ENCODE peak calls at places on chromosomes 12 and 14, in eight cellular contexts. D is activated CD8-positive, alpha-beta T cell treated with anti-CD3 and anti-CD28 coated beads for 36 hours; M is psoas muscle; P is astrocyte of the spinal cord; S is choroid plexus epithelial cell; T is HFF-Myc; W is nephron progenitor cell; A is NB4. H is an unnamed sample.
A peak's percentile ranks its signal among the peaks of the same experiment; 100 is the strongest.

GRCh38 chr12:84161296-84161695 is 751.3 kb downstream of the SLC6A15 start:
- DNase-seq in D (no peak), M (no peak), P (peak; percentile 50), S (peak; percentile 30), T (no peak), W (no peak), A (no peak), H (no peak)

GRCh38 chr14:68551045-68551683 is 241.7 kb downstream of the ZFP36L1 start:
- DNase-seq in D (no peak), M (no peak), P (no peak), S (no peak), T (no peak), W (no peak), A (no peak), H (no peak)

GRCh38 chr12:114166360-114166759 is 200.2 kb upstream of the RBM19 start:
- DNase-seq in D (peak; percentile 13), M (no peak), P (peak; percentile 23), S (no peak), T (peak; percentile 50), W (peak; percentile 59), A (peak; percentile 61), H (no peak)

GRCh38 chr12:82721726-82722125 is 35.0 kb downstream of the TMTC2 start:
- DNase-seq in D (no peak), M (no peak), P (no peak), S (no peak), T (no peak), W (no peak), A (no peak), H (no peak)

GRCh38 chr12:104628338-104629135 is 171.8 kb downstream of the CHST11 start:
- DNase-seq in D (no peak), M (no peak), P (no peak), S (no peak), T (no peak), W (no peak), A (no peak), H (no peak)

GRCh38 chr12:64810831-64811230 is 13.6 kb upstream of the TBC1D30 start:
- DNase-seq in D (no peak), M (no peak), P (no peak), S (no peak), T (no peak), W (no peak), A (no peak), H (no peak)

GRCh38 chr14:64723691-64724577 is 19.7 kb downstream of the PLEKHG3 start:
- DNase-seq in D (peak; percentile 16), M (no peak), P (no peak), S (no peak), T (no peak), W (no peak), A (no peak), H (no peak)

GRCh38 chr12:124184456-124184855 is 110.4 kb upstream of the RFLNA start:
- DNase-seq in D (no peak), M (no peak), P (no peak), S (no peak), T (no peak), W (no peak), A (no peak), H (no peak)

GRCh38 chr14:81169711-81170103 is 51.1 kb downstream of the GTF2A1 start:
- DNase-seq in D (peak; percentile 31), M (peak; percentile 61), P (no peak), S (peak; percentile 13), T (no peak), W (no peak), A (peak; percentile 46), H (no peak)

GRCh38 chr12:40469736-40470135 is 222.5 kb upstream of the CNTN1 start:
- DNase-seq in D (no peak), M (no peak), P (no peak), S (no peak), T (no peak), W (no peak), A (no peak), H (no peak)

GRCh38 chr12:12270226-12270625 is 3.4 kb upstream of the LRP6 start:
- DNase-seq in D (no peak), M (no peak), P (no peak), S (no peak), T (no peak), W (no peak), A (no peak), H (no peak)

GRCh38 chr12:100741084-100741711 is 53.4 kb upstream of the ANO4 start:
- DNase-seq in D (no peak), M (no peak), P (peak; percentile 32), S (peak; percentile 60), T (peak; percentile 3), W (no peak), A (peak; percentile 39), H (no peak)
- TF ChIP-seq CTCF in D (peak; percentile 39), M (peak; percentile 51), P (peak; percentile 71), S (peak; percentile 76), T (peak; percentile 57), W (peak; percentile 60), A (peak; percentile 81), H (no peak)

DNA sequence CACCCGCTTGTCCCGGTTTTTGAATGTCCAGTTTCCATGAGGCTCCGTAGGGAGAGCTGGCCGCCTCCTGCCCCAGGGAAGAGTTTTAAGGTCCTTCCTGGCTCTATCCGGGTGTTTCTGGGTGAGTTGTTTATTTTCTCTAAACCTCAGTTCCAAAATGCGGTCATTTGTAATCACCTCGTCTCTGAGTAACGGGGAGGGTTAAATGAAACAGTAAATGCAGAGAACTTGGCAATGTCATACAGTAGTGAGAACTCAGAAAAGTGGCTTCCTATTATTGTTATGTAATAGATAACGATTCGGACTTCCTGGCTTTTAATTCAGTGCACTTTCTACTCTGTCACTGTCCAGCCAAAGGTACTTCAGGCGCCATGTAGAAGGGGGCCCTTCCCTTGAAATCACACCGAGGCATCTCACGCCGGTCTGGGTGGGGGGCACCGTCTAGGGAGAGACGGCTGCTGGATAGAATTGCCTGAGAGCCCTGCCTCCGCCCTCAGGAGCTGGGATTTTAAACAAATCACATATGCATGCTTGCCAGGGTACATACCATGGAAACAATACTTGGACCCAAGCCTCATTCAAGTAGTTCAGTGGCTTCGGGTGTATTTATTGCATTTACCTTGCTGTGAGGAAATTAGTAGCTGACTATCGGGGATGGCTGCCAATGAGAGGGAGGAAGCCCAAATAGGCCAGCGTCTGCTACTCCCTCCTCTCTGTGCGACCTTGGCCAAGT is 26.4 kb downstream of the NOS1 start:
- DNase-seq in D (no peak), M (no peak), P (no peak), S (no peak), T (no peak), W (no peak), A (no peak), H (no peak)
- TF ChIP-seq CTCF in D (no peak), M (no peak), P (no peak), S (no peak), T (no peak), W (no peak), A (no peak), H (no peak)

GRCh38 chr12:41514050-41514449 is 325.9 kb downstream of the PDZRN4 start:
- DNase-seq in D (no peak), M (no peak), P (no peak), S (no peak), T (no peak), W (no peak), A (no peak), H (no peak)

GRCh38 chr12:41511247-41511646 is 323.1 kb downstream of the PDZRN4 start:
- DNase-seq in D (no peak), M (no peak), P (no peak), S (no peak), T (no peak), W (no peak), A (no peak), H (no peak)

GRCh38 chr12:41512531-41512930 is 324.4 kb downstream of the PDZRN4 start:
- DNase-seq in D (no peak), M (no peak), P (no peak), S (no peak), T (no peak), W (no peak), A (no peak), H (no peak)

GRCh38 chr12:41515953-41516352 is 327.8 kb downstream of the PDZRN4 start:
- DNase-seq in D (no peak), M (no peak), P (no peak), S (no peak), T (no peak), W (no peak), A (no peak), H (no peak)

DNA sequence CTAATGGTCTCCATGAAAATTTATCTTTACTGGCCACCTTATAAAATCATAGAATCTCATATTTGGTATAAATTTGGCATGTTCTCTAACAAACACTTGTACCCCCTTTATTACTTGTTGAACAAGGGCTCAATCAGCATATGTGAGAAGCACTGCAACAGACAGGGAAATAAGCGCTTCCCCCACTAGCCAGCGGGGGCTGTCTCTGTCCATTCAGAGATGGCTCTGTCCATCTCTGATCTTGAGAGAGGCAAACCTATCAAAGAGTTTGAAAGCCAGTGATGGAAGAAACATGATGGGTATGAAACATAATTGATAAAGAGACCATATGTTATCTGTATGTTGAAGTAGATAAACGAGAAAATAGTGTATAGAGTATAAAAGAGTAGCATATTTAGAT is 326.8 kb downstream of the PDZRN4 start:
- DNase-seq in D (peak; percentile 6), M (no peak), P (no peak), S (peak; percentile 32), T (no peak), W (no peak), A (peak; percentile 14), H (no peak)
- TF ChIP-seq CTCF in D (no peak), M (no peak), P (peak; percentile 36), S (peak; percentile 63), T (peak; percentile 50), W (no peak), A (peak; percentile 38), H (no peak)

GRCh38 chr12:58177366-58177765 is 236.0 kb downstream of the ATP23 start:
- DNase-seq in D (no peak), M (no peak), P (no peak), S (no peak), T (no peak), W (no peak), A (no peak), H (no peak)

GRCh38 chr12:58172433-58173073 is 231.2 kb downstream of the ATP23 start:
- DNase-seq in D (no peak), M (no peak), P (no peak), S (no peak), T (no peak), W (no peak), A (no peak), H (no peak)

GRCh38 chr12:58174316-58174715 is 232.9 kb downstream of the ATP23 start:
- DNase-seq in D (no peak), M (no peak), P (no peak), S (peak; percentile 19), T (no peak), W (no peak), A (no peak), H (no peak)

GRCh38 chr12:58171914-58172313 is 230.5 kb downstream of the ATP23 start:
- DNase-seq in D (no peak), M (no peak), P (peak; percentile 63), S (peak; percentile 79), T (peak; percentile 14), W (no peak), A (no peak), H (no peak)

DNA sequence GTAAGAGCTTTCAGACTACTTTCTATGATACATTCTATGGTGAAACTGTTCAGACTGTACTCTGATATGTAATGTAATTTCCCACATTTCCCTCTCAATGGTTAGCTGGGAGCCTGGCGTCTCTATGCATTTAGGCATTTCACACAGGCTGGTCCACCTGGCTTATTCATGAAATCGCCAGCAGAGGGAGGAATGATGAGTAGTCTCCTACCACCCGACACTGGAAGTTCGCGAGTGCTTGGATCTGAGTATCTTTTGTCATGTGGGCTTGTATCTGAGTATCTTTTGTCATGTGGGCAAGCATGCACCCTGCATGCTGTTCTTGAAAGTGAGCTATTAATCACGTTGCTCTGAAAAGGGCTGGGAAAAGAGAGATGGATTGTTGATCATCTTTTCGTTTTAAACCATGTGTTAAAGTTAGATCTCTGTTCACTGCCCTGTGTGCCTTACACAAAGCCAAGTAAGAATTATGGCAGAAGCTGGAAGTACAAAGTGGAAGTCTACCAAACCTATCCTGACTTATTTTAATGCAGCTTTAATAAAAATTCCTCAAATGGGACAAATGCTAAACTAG is 235.0 kb downstream of the ATP23 start:
- DNase-seq in D (peak; percentile 57), M (no peak), P (peak; percentile 33), S (peak; percentile 69), T (peak; percentile 14), W (peak; percentile 63), A (peak; percentile 36), H (no peak)
- TF ChIP-seq CTCF in D (peak; percentile 52), M (peak; percentile 31), P (peak; percentile 61), S (peak; percentile 81), T (peak; percentile 59), W (peak; percentile 62), A (peak; percentile 33), H (no peak)